ENCODE peak calls at places on chromosome 6, in ten cellular contexts. M is psoas muscle, E is PC-3, T is A549, C is cardiac muscle cell, F is foreskin keratinocyte, D is neural crest cell, N is Calu3, H is MM.1S, U is natural killer cell. G is an unnamed sample.
A peak's percentile ranks its signal among the peaks of the same experiment; 100 is the strongest.

GRCh38 chr6:82263916-82264315 is 16.4 kb upstream of the IBTK start:
- DNase-seq in H (no peak), E (no peak), F (no peak), D (no peak), N (no peak), M (no peak), C (no peak), U (no peak), T (no peak), G (no peak)

GRCh38 chr6:165905744-165906143 is 242.7 kb upstream of the PDE10A start:
- DNase-seq in C (no peak), D (no peak), T (no peak), E (no peak), F (no peak), H (no peak), U (no peak), M (no peak), N (no peak), G (no peak)

GRCh38 chr6:83592770-83593394 is 80.5 kb downstream of the PRSS35 start:
- DNase-seq in E (peak; percentile 38), H (peak; percentile 72), N (peak; percentile 31), T (peak; percentile 52), C (peak; percentile 21), U (no peak), M (no peak), D (no peak), F (peak; percentile 22), G (no peak)

GRCh38 chr6:2465336-2465735 is 219.9 kb upstream of the GMDS start:
- DNase-seq in F (no peak), M (no peak), N (no peak), H (no peak), T (no peak), C (no peak), E (no peak), U (no peak), D (no peak), G (no peak)

GRCh38 chr6:148818939-148819575 is 72.2 kb downstream of the UST start:
- DNase-seq in M (no peak), C (no peak), F (no peak), N (no peak), D (no peak), E (peak; percentile 45), T (no peak), H (no peak), U (no peak), G (no peak)

GRCh38 chr6:3320238-3320637 is 61.5 kb downstream of the PSMG4 start:
- DNase-seq in F (no peak), H (no peak), C (no peak), E (no peak), N (no peak), M (no peak), D (no peak), T (no peak), U (no peak), G (no peak)

GRCh38 chr6:34717466-34717865 is 20.9 kb upstream of the ILRUN start:
- DNase-seq in E (peak; percentile 69), D (no peak), M (no peak), U (no peak), F (peak; percentile 91), C (no peak), T (no peak), H (no peak), N (no peak), G (no peak)

GRCh38 chr6:44735631-44735963 is 348.1 kb downstream of the CDC5L start:
- DNase-seq in N (peak; percentile 5), U (no peak), F (peak; percentile 93), E (peak; percentile 54), D (no peak), M (peak; percentile 47), T (no peak), H (no peak), C (peak; percentile 44), G (no peak)

GRCh38 chr6:93684339-93684738 is 265.0 kb upstream of the EPHA7 start:
- DNase-seq in U (no peak), N (peak; percentile 50), H (no peak), T (no peak), D (no peak), E (peak; percentile 47), F (no peak), C (no peak), M (no peak), G (no peak)

GRCh38 chr6:114007451-114007953 is 36.6 kb upstream of the HDAC2 start:
- DNase-seq in N (no peak), C (no peak), E (peak; percentile 79), T (no peak), D (no peak), U (no peak), M (no peak), H (peak; percentile 93), F (no peak), G (no peak)

GRCh38 chr6:25954756-25955155 is 7.8 kb upstream of the TRIM38 start:
- DNase-seq in H (no peak), M (no peak), T (no peak), D (no peak), E (peak; percentile 61), U (no peak), F (no peak), C (no peak), N (no peak), G (no peak)

GRCh38 chr6:32830017-32830416 is 8.5 kb downstream of the TAP2 start:
- DNase-seq in M (no peak), D (no peak), E (no peak), F (no peak), T (no peak), N (no peak), C (no peak), H (no peak), U (no peak), G (no peak)

GRCh38 chr6:1364791-1365190 is 24.6 kb upstream of the FOXF2 start:
- DNase-seq in E (peak; percentile 16), N (no peak), C (no peak), D (no peak), U (no peak), T (no peak), H (no peak), F (no peak), M (no peak), G (no peak)

GRCh38 chr6:1362643-1363042 is 26.7 kb upstream of the FOXF2 start:
- DNase-seq in C (no peak), M (no peak), N (no peak), H (no peak), F (no peak), D (no peak), T (no peak), U (no peak), E (no peak), G (no peak)

GRCh38 chr6:1363298-1363697 is 26.1 kb upstream of the FOXF2 start:
- DNase-seq in M (no peak), T (no peak), F (no peak), H (no peak), N (no peak), E (no peak), D (no peak), C (no peak), U (no peak), G (no peak)

GRCh38 chr6:1365701-1366100 is 23.7 kb upstream of the FOXF2 start:
- DNase-seq in N (no peak), E (no peak), T (no peak), C (no peak), H (no peak), F (no peak), U (no peak), D (no peak), M (no peak), G (no peak)

GRCh38 chr6:1363729-1364572 is 25.4 kb upstream of the FOXF2 start:
- DNase-seq in E (peak; percentile 16), M (peak; percentile 71), C (peak; percentile 25), H (no peak), N (no peak), T (peak; percentile 29), U (no peak), F (no peak), D (no peak), G (no peak)
- TF ChIP-seq CTCF in E (peak; percentile 52), M (peak; percentile 15), C (peak; percentile 19), H (peak; percentile 30), N (no peak), T (peak; percentile 30), U (no peak), F (peak; percentile 44), D (peak; percentile 53), G (no peak)

DNA sequence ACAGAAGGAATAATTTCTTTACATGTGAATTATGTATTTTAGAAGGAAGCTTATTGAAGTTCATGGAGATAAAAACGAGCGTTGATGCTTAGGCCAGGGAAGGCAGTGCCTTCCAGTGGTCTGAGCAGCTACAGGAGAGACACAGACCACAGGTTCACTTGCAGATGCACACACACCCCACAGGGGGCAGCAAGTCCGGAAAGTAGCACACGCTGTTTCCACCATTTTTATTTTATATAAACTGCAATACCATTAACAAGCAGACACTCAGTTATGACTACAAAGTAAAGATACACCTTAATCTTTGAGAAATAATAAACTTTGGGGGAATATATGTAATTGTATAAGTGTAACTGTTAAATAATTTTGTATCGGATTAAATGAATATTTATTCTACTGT is 13.5 kb upstream of the DACT2 start:
- DNase-seq in N (peak; percentile 50), T (peak; percentile 37), M (no peak), D (no peak), E (no peak), U (no peak), F (no peak), H (no peak), C (no peak), G (no peak)
- TF ChIP-seq CTCF in N (peak; percentile 55), T (no peak), M (no peak), D (peak; percentile 61), E (peak; percentile 30), U (no peak), F (peak; percentile 44), H (no peak), C (peak; percentile 39), G (no peak)

GRCh38 chr6:20486641-20487040 is 47.6 kb upstream of the CDKAL1 start:
- DNase-seq in U (no peak), C (no peak), T (no peak), N (no peak), H (no peak), F (no peak), M (no peak), D (no peak), E (no peak), G (no peak)
- TF ChIP-seq CTCF in U (no peak), C (no peak), T (no peak), N (no peak), H (no peak), F (no peak), M (no peak), D (no peak), E (no peak), G (no peak)

GRCh38 chr6:121000381-121000780 is 333.9 kb downstream of the TBC1D32 start:
- DNase-seq in E (no peak), U (no peak), H (no peak), M (no peak), T (no peak), D (no peak), F (no peak), N (no peak), C (no peak), G (no peak)

GRCh38 chr6:121008553-121008952 is 325.7 kb downstream of the TBC1D32 start:
- DNase-seq in U (no peak), N (no peak), H (no peak), E (no peak), F (no peak), M (no peak), D (no peak), T (no peak), C (no peak), G (no peak)

DNA sequence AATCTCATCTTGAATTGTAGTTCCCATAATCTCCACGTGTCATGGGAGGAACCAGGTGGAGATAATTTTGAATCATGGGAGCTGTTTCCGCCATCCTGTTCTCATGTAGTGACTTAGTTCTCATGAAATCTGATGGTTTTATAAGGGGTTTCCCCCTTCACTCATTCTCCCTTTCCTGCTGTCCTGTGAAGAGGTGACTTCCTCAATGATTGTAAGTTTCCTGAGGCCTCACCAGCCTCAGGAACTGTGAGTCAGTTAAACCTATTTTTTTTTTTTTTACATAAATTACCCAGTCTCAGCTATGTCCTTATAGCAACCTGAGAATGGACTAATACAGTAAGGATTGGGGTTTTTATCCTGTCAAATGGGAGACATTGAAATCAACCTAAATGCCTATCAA is 328.3 kb downstream of the TBC1D32 start:
- DNase-seq in H (no peak), T (no peak), D (no peak), N (no peak), F (no peak), C (no peak), U (no peak), E (no peak), M (no peak), G (no peak)
- TF ChIP-seq CTCF in H (no peak), T (no peak), D (no peak), N (no peak), F (no peak), C (no peak), U (no peak), E (no peak), M (no peak), G (no peak)

G was measured in activated B cell treated with CpG ODN at 0.5 μM for 24 hours.